ENCODE peak calls at places on chromosomes 3 and 15, in eight cellular contexts. One of them, this sample, is unnamed.

GRCh38 chr3:72296477-72297111 is 511.6 kb upstream of the PROK2 start:
- DNase-seq in right lobe of liver: no peak
- DNase-seq in breast epithelium: no peak
- DNase-seq in H1: no peak
- DNase-seq in esophagus squamous epithelium: no peak
- DNase-seq in body of pancreas: no peak
- DNase-seq in IMR-90: no peak
- DNase-seq in adrenal gland: no peak
- DNase-seq in this sample: no peak

GRCh38 chr15:52186651-52187486 is 4.3 kb downstream of the GNB5 start:
- DNase-seq in adrenal gland: peak; percentile 84
- DNase-seq in esophagus squamous epithelium: no peak
- DNase-seq in body of pancreas: peak; percentile 49
- DNase-seq in breast epithelium: no peak
- DNase-seq in right lobe of liver: no peak
- DNase-seq in H1: no peak
- DNase-seq in IMR-90: no peak
- DNase-seq in this sample: no peak

GRCh38 chr3:24748472-24748871 is 253.8 kb upstream of the THRB start:
- DNase-seq in right lobe of liver: no peak
- DNase-seq in body of pancreas: no peak
- DNase-seq in breast epithelium: no peak
- DNase-seq in adrenal gland: no peak
- DNase-seq in esophagus squamous epithelium: no peak
- DNase-seq in H1: no peak
- DNase-seq in IMR-90: no peak
- DNase-seq in this sample: no peak

GRCh38 chr15:98850991-98851776 is 156.4 kb downstream of the PGPEP1L start:
- DNase-seq in body of pancreas: peak; percentile 77
- DNase-seq in right lobe of liver: peak; percentile 80
- DNase-seq in adrenal gland: peak; percentile 93
- DNase-seq in esophagus squamous epithelium: peak; percentile 10
- DNase-seq in H1: peak; percentile 78
- DNase-seq in breast epithelium: peak; percentile 80
- DNase-seq in IMR-90: peak; percentile 70
- DNase-seq in this sample: peak; percentile 51

GRCh38 chr3:168803536-168803935 is 707.8 kb upstream of the GOLIM4 start:
- DNase-seq in esophagus squamous epithelium: no peak
- DNase-seq in breast epithelium: no peak
- DNase-seq in right lobe of liver: no peak
- DNase-seq in adrenal gland: no peak
- DNase-seq in body of pancreas: no peak
- DNase-seq in IMR-90: peak; percentile 7
- DNase-seq in H1: no peak
- DNase-seq in this sample: no peak

GRCh38 chr3:4904801-4905695 is 74.2 kb upstream of the BHLHE40 start:
- DNase-seq in adrenal gland: no peak
- DNase-seq in breast epithelium: no peak
- DNase-seq in esophagus squamous epithelium: no peak
- DNase-seq in IMR-90: peak; percentile 24
- DNase-seq in body of pancreas: peak; percentile 29
- DNase-seq in H1: no peak
- DNase-seq in right lobe of liver: no peak
- DNase-seq in this sample: no peak

GRCh38 chr3:99418209-99418635 is 220.2 kb upstream of the COL8A1 start:
- DNase-seq in H1: no peak
- DNase-seq in esophagus squamous epithelium: no peak
- DNase-seq in body of pancreas: no peak
- DNase-seq in IMR-90: no peak
- DNase-seq in adrenal gland: no peak
- DNase-seq in right lobe of liver: no peak
- DNase-seq in breast epithelium: no peak
- DNase-seq in this sample: no peak

GRCh38 chr15:89749951-89750559 is 994 bp downstream of the MESP1 start:
- DNase-seq in adrenal gland: peak; percentile 60
- DNase-seq in right lobe of liver: no peak
- DNase-seq in body of pancreas: peak; percentile 34
- DNase-seq in H1: no peak
- DNase-seq in breast epithelium: no peak
- DNase-seq in IMR-90: no peak
- DNase-seq in esophagus squamous epithelium: no peak
- DNase-seq in this sample: no peak

GRCh38 chr15:57671636-57672035 is 34.9 kb upstream of the POLR2M start:
- DNase-seq in breast epithelium: no peak
- DNase-seq in right lobe of liver: no peak
- DNase-seq in H1: no peak
- DNase-seq in body of pancreas: no peak
- DNase-seq in esophagus squamous epithelium: no peak
- DNase-seq in adrenal gland: no peak
- DNase-seq in IMR-90: no peak
- DNase-seq in this sample: no peak

GRCh38 chr3:17717411-17717810 is 25.0 kb downstream of the TBC1D5 start:
- DNase-seq in body of pancreas: no peak
- DNase-seq in adrenal gland: no peak
- DNase-seq in right lobe of liver: no peak
- DNase-seq in H1: no peak
- DNase-seq in esophagus squamous epithelium: no peak
- DNase-seq in IMR-90: no peak
- DNase-seq in breast epithelium: no peak
- DNase-seq in this sample: no peak

GRCh38 chr15:90047956-90048575 is 46.9 kb downstream of the ZNF710 start:
- DNase-seq in H1: no peak
- DNase-seq in adrenal gland: no peak
- DNase-seq in IMR-90: no peak
- DNase-seq in body of pancreas: peak; percentile 85
- DNase-seq in breast epithelium: no peak
- DNase-seq in right lobe of liver: no peak
- DNase-seq in esophagus squamous epithelium: no peak
- DNase-seq in this sample: peak; percentile 92

GRCh38 chr15:31324739-31325431 is 1.8 kb upstream of the KLF13 start:
- DNase-seq in esophagus squamous epithelium: no peak
- DNase-seq in adrenal gland: no peak
- DNase-seq in right lobe of liver: peak; percentile 25
- DNase-seq in H1: no peak
- DNase-seq in IMR-90: no peak
- DNase-seq in breast epithelium: no peak
- DNase-seq in body of pancreas: no peak
- DNase-seq in this sample: no peak
- TF ChIP-seq POLR2A in esophagus squamous epithelium: no peak
- TF ChIP-seq POLR2A in adrenal gland: no peak
- TF ChIP-seq POLR2A in right lobe of liver: no peak
- TF ChIP-seq POLR2A in H1: no peak
- TF ChIP-seq POLR2A in IMR-90: no peak
- TF ChIP-seq POLR2A in breast epithelium: no peak
- TF ChIP-seq POLR2A in body of pancreas: no peak
- TF ChIP-seq POLR2A in this sample: no peak

DNA sequence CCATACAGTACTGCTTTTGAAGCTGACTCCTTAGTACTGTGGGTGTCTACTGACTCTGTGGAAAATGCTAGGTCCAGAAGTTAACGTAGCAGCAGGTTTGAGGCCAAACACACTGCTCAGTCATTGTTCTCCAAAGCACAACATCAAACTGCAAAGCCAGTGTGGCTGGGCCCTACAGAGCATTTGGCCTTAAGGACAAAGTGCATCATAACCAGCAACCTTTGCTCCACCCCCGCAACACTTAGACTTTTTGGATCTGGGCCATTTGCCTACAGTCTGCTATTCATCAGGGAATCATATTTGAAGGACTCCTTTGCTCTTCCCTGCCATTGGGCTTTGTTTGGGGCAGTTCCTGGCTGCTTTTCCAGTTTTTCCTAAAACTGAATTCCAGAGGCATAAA is 43.1 kb upstream of the ARL6 start:
- DNase-seq in esophagus squamous epithelium: no peak
- DNase-seq in IMR-90: no peak
- DNase-seq in right lobe of liver: no peak
- DNase-seq in adrenal gland: no peak
- DNase-seq in H1: no peak
- DNase-seq in body of pancreas: no peak
- DNase-seq in breast epithelium: no peak
- DNase-seq in this sample: no peak
- H3K4me1 ChIP-seq in esophagus squamous epithelium: no peaks in the 10 kb centered on the region
- H3K4me1 ChIP-seq in IMR-90: no peaks in the 10 kb centered on the region
- H3K4me1 ChIP-seq in right lobe of liver: no peaks in the 10 kb centered on the region
- H3K4me1 ChIP-seq in adrenal gland: no peaks in the 10 kb centered on the region
- H3K4me1 ChIP-seq in H1: no peaks in the 10 kb centered on the region
- H3K4me1 ChIP-seq in body of pancreas: no peaks in the 10 kb centered on the region
- H3K4me1 ChIP-seq in breast epithelium: no peaks in the 10 kb centered on the region
- H3K4me1 ChIP-seq in this sample: no peaks in the 10 kb centered on the region

GRCh38 chr15:100751585-100751984 is 128.0 kb upstream of the ALDH1A3 start:
- DNase-seq in right lobe of liver: no peak
- DNase-seq in H1: no peak
- DNase-seq in esophagus squamous epithelium: no peak
- DNase-seq in adrenal gland: no peak
- DNase-seq in body of pancreas: no peak
- DNase-seq in breast epithelium: no peak
- DNase-seq in IMR-90: no peak
- DNase-seq in this sample: no peak
- TF ChIP-seq POLR2A in right lobe of liver: no peak
- TF ChIP-seq POLR2A in H1: no peak
- TF ChIP-seq POLR2A in esophagus squamous epithelium: no peak
- TF ChIP-seq POLR2A in adrenal gland: no peak
- TF ChIP-seq POLR2A in body of pancreas: no peak
- TF ChIP-seq POLR2A in breast epithelium: no peak
- TF ChIP-seq POLR2A in IMR-90: no peak
- TF ChIP-seq POLR2A in this sample: no peak

DNA sequence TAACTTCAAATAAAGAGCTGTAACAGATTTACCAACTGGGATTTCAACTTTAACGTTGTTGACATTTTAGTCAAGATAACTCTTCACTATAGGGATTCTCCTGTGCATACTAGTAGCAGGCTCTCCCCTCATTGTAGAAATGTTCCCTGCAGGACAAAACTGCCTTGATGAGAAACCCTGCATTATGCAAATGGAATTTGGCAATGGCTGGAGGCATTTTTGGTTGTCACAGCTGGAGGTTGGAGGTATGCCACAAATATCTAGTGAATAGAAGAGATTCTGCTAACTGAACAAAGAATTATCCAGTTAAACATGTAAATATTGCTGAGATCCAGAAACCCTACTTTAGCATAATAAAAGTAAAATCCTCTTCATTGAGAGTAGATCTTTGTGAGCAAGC is 928.8 kb upstream of the ALCAM start:
- DNase-seq in esophagus squamous epithelium: no peak
- DNase-seq in IMR-90: peak; percentile 10
- DNase-seq in H1: no peak
- DNase-seq in right lobe of liver: no peak
- DNase-seq in body of pancreas: no peak
- DNase-seq in breast epithelium: no peak
- DNase-seq in adrenal gland: no peak
- DNase-seq in this sample: no peak
- H3K4me1 ChIP-seq in esophagus squamous epithelium: no peaks in the 10 kb centered on the region
- H3K4me1 ChIP-seq in IMR-90: no peaks in the 10 kb centered on the region
- H3K4me1 ChIP-seq in H1: no peaks in the 10 kb centered on the region
- H3K4me1 ChIP-seq in right lobe of liver: no peaks in the 10 kb centered on the region
- H3K4me1 ChIP-seq in body of pancreas: no peaks in the 10 kb centered on the region
- H3K4me1 ChIP-seq in breast epithelium: no peaks in the 10 kb centered on the region
- H3K4me1 ChIP-seq in adrenal gland: no peaks in the 10 kb centered on the region
- H3K4me1 ChIP-seq in this sample: no peaks in the 10 kb centered on the region

DNA sequence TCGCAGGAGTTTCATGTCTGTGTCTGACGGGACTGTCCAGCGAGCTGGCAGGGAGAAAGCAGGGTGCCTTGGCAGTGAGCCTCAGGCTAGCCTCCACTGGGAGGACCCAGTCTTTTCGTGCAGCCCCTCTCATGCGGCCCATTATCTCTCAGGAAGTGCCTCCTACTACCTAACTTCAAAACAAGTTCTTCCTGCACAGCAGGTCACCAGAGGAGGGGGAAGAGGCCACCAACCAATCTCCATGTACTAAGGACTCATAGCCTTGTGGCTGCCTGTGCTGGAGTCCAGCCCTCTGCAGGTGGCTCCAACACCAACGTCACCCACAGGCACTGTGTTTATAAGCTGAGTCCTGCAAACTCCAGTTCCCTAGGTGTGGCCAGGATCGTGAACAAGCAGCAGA is 4.8 kb downstream of the VIPR1 start:
- DNase-seq in body of pancreas: peak; percentile 49
- DNase-seq in IMR-90: no peak
- DNase-seq in right lobe of liver: no peak
- DNase-seq in H1: no peak
- DNase-seq in adrenal gland: no peak
- DNase-seq in esophagus squamous epithelium: no peak
- DNase-seq in breast epithelium: peak; percentile 76
- DNase-seq in this sample: no peak
- TF ChIP-seq POLR2A in body of pancreas: no peak
- TF ChIP-seq POLR2A in IMR-90: no peak
- TF ChIP-seq POLR2A in right lobe of liver: no peak
- TF ChIP-seq POLR2A in H1: no peak
- TF ChIP-seq POLR2A in adrenal gland: no peak
- TF ChIP-seq POLR2A in esophagus squamous epithelium: no peak
- TF ChIP-seq POLR2A in breast epithelium: no peak
- TF ChIP-seq POLR2A in this sample: no peak

GRCh38 chr3:120445654-120446053 is 5.1 kb downstream of the FSTL1 start:
- DNase-seq in IMR-90: no peak
- DNase-seq in esophagus squamous epithelium: no peak
- DNase-seq in breast epithelium: no peak
- DNase-seq in H1: no peak
- DNase-seq in right lobe of liver: no peak
- DNase-seq in adrenal gland: no peak
- DNase-seq in body of pancreas: no peak
- DNase-seq in this sample: no peak
- H3K4me1 ChIP-seq in IMR-90: peaks cover 17% of the 10 kb centered on the region
- H3K4me1 ChIP-seq in esophagus squamous epithelium: peaks cover 30% of the 10 kb centered on the region
- H3K4me1 ChIP-seq in breast epithelium: peaks cover 4% of the 10 kb centered on the region
- H3K4me1 ChIP-seq in H1: peaks cover 6% of the 10 kb centered on the region
- H3K4me1 ChIP-seq in right lobe of liver: peaks cover 16% of the 10 kb centered on the region
- H3K4me1 ChIP-seq in adrenal gland: peaks cover 24% of the 10 kb centered on the region
- H3K4me1 ChIP-seq in body of pancreas: peaks cover 10% of the 10 kb centered on the region
- H3K4me1 ChIP-seq in this sample: peaks cover 12% of the 10 kb centered on the region

This sample was measured in gastrocnemius medialis.